ENCODE peak calls at places on chromosomes 5 and 9, in five cellular contexts. M is heart left ventricle, S is pancreas, O is neural progenitor cell, K is cardiac fibroblast. J is an unnamed sample.

GRCh38 chr5:353599-354580 is 32.4 kb downstream of the AHRR start:
- DNase-seq in M (no peak), S (no peak), O (no peak), K (no peak), J (no peak)

GRCh38 chr9:115058684-115059315 is 59.2 kb downstream of the TNC start:
- DNase-seq in M (no peak), S (no peak), O (no peak), K (peak), J (no peak)

GRCh38 chr9:99173570-99174504 is 47.9 kb downstream of the ALG2 start:
- DNase-seq in M (no peak), S (no peak), O (peak), K (no peak), J (no peak)

GRCh38 chr5:171789353-171789752 is 3.7 kb downstream of the SMIM23 start:
- DNase-seq in M (no peak), S (no peak), O (no peak), K (no peak), J (no peak)

GRCh38 chr5:119302916-119303897 is 52.6 kb upstream of the TNFAIP8 start:
- DNase-seq in M (no peak), S (peak), O (no peak), K (peak), J (no peak)

GRCh38 chr5:133124891-133125290 is 73.1 kb downstream of the HSPA4 start:
- DNase-seq in M (no peak), S (no peak), O (no peak), K (no peak), J (no peak)

GRCh38 chr9:101435601-101436079 is at the start of gene ALDOB:
- DNase-seq in M (no peak), S (no peak), O (no peak), K (no peak), J (no peak)

GRCh38 chr9:89483592-89484474 is 14.1 kb downstream of the SEMA4D start:
- DNase-seq in M (no peak), S (no peak), O (no peak), K (no peak), J (no peak)

GRCh38 chr5:374631-375335 is 53.3 kb downstream of the AHRR start:
- DNase-seq in M (peak), S (peak), O (no peak), K (no peak), J (no peak)

GRCh38 chr9:93686127-93686879 is 109.9 kb downstream of the PHF2 start:
- DNase-seq in M (peak), S (peak), O (no peak), K (no peak), J (peak)

GRCh38 chr9:96769989-96770388 is 7.9 kb downstream of the ZNF510 start:
- DNase-seq in M (no peak), S (no peak), O (no peak), K (peak), J (no peak)

GRCh38 chr5:16674750-16675149 is 58.0 kb upstream of the RETREG1 start:
- DNase-seq in M (no peak), S (no peak), O (no peak), K (no peak), J (no peak)

GRCh38 chr5:161312882-161313281 is 233.6 kb downstream of the GABRB2 start:
- DNase-seq in M (no peak), S (no peak), O (no peak), K (no peak), J (no peak)

DNA sequence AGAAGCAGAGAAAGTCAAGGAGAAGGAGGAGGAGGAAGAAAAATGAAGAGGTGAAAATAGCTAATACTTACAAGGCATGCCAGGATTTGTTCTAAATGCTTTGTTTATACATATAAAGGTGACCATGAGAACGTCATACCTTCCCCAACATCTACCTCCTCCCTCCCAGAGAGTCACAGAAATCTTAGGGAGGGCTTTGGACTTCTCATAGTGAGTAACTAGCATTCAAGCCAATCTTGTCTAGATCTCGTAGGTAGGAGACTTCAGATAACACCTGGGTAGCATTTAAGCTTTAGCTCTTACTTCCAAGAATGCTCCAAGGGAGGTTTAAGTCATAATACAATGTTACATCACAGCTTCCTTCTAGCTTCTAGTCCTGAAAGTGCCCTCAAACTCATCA is 36.5 kb upstream of the GPBP1 start:
- DNase-seq in M (no peak), S (no peak), O (no peak), K (no peak), J (no peak)
- TF ChIP-seq CTCF in M (no peak), S (no peak), O (no peak), K (no peak), J (no peak)

DNA sequence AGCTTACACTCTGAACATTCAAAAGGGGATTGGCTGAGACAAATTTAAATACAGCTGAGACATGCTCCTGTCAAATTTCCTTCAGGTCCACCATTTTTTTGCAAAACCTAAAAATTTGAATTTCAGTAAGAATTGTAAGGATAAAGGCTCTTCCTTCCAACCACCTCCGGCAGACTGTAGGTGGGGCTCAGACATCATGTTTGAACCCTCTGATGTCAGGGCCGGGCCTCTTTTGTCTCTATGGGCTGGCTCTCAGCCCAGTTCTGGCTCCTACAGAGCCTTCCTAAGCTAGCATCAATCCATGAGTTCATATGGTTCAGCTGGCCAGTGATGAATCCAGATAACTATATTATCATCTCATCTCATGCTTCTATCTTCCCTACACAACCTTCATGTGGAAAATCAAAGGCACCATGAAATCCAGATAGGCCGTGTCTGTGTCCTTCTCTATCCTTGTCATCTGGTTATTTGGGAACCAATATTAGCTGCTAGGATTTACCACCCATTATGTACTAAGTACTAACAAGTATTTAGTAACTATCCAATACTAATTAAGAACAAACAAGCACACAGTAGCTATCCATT is 44.2 kb downstream of the NIPSNAP3B start:
- DNase-seq in M (no peak), S (peak), O (peak), K (peak), J (no peak)
- TF ChIP-seq CTCF in M (peak), S (no peak), O (peak), K (peak), J (no peak)

GRCh38 chr9:71975833-71976232 is 64.4 kb downstream of the C9orf85 start:
- DNase-seq in M (no peak), S (no peak), O (no peak), K (peak), J (no peak)
- TF ChIP-seq CTCF in M (peak), S (no peak), O (no peak), K (peak), J (no peak)

DNA sequence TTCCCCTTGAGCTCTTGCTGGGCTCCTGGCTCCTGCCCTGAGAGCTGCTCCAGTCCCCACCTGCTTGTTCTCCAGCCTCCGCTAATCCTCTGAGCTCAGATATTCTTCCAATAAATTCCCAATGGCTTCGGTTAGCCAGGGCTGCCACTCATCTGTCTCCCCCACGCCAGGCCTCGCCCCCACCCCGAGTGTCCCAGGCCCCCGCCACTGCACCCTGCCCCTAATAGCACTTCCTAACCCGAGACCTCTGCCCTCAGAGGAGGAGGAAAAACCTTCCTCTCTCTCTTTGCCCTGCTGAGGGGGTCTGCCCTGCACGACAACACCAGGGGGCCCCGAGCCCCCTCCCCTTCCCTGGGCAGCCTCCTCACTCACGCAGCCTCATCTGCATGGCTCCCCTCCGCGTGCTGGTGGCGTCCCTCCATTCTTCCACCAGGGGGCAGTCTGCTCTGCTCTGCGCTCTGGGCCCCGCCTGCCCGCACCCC is 5.4 kb upstream of the LCN15 start:
- DNase-seq in M (no peak), S (peak), O (peak), K (peak), J (no peak)
- TF ChIP-seq CTCF in M (peak), S (peak), O (peak), K (peak), J (no peak)

GRCh38 chr9:124293712-124294504 is 36.2 kb downstream of the NEK6 start:
- DNase-seq in M (no peak), S (no peak), O (no peak), K (no peak), J (no peak)
- TF ChIP-seq CTCF in M (peak), S (no peak), O (no peak), K (peak), J (no peak)

GRCh38 chr9:135888766-135889394 is 18.5 kb downstream of the CAMSAP1 start:
- DNase-seq in M (no peak), S (no peak), O (no peak), K (no peak), J (no peak)

GRCh38 chr9:135886147-135886981 is 21.0 kb downstream of the CAMSAP1 start:
- DNase-seq in M (no peak), S (no peak), O (no peak), K (no peak), J (no peak)

GRCh38 chr9:135888126-135888765 is 19.1 kb downstream of the CAMSAP1 start:
- DNase-seq in M (no peak), S (no peak), O (no peak), K (no peak), J (no peak)

GRCh38 chr9:135887021-135887507 is 20.3 kb downstream of the CAMSAP1 start:
- DNase-seq in M (no peak), S (no peak), O (no peak), K (peak), J (no peak)

DNA sequence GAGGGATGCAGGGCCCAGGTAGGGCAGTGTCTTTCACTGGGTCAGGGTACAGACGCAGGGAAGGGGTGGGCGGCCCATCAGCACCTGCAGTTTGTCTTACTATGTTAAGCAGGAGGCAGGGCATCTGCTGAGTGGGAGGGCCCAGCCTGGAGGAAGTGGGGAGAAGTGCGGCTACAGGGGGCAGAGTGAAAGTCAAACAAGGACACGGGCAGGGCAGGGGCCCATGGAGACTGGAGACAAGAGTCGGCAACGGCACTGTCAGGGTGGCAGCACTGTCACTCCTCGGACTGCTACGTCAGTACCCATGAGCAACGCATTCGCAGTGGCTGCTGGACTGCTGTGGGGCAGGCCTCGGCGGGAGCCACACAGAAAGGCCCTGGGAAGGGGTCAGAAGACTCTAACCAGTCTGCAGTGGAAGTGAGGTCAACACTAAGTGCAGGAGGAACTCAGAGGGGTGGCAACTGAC is 19.7 kb downstream of the CAMSAP1 start:
- DNase-seq in M (no peak), S (no peak), O (peak), K (no peak), J (no peak)
- TF ChIP-seq CTCF in M (no peak), S (no peak), O (no peak), K (peak), J (no peak)

GRCh38 chr9:35075358-35075757 is 2.9 kb upstream of the VCP start:
- DNase-seq in M (no peak), S (no peak), O (no peak), K (no peak), J (no peak)
- TF ChIP-seq CTCF in M (no peak), S (no peak), O (no peak), K (no peak), J (no peak)

DNA sequence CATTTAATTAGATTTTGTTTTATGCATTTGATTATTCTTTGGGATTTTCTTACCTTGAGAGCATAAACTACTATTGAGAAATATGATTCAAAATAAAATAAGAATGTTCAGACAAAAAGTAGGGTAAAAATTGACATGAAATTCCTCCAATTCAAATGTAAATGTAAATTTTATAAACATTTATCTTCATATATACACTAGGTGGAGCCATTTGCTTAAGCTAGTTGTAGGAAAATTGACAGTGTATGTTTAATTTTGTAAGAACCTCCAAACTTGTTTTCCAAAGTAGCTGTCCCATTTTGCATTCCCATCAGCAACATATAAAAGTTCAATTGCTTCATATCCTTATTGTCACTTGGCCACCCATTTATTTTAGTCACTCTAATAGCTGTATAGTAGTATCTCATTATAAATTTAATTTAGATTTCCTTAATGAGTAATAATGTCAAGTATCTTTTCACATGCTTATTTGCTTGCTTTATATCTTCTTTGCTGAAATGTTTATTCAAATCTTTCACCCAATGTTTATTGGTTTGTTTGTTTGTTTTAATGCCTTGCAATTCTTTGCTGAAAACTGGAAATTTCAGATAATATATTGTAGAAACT is 37.6 kb upstream of the SLCO6A1 start:
- DNase-seq in M (no peak), S (no peak), O (no peak), K (peak), J (no peak)
- TF ChIP-seq CTCF in M (peak), S (no peak), O (peak), K (peak), J (no peak)